ENCODE peak calls at places on chromosome X, in five cellular contexts. One of them, this sample, is unnamed.

GRCh38 chrX:12580548-12580947 is 210.7 kb upstream of the PRPS2 start:
- DNase-seq in astrocyte of the spinal cord: no peak
- DNase-seq in esophagus muscularis mucosa: no peak
- DNase-seq in right cardiac atrium: no peak
- DNase-seq in substantia nigra: no peak
- DNase-seq in this sample: no peak

GRCh38 chrX:13652256-13653021 is 502 bp upstream of the TCEANC start:
- DNase-seq in astrocyte of the spinal cord: peak; percentile 85
- DNase-seq in esophagus muscularis mucosa: no peak
- DNase-seq in right cardiac atrium: no peak
- DNase-seq in substantia nigra: no peak
- DNase-seq in this sample: no peak

GRCh38 chrX:154485150-154486051 is 1.0 kb downstream of the UBL4A start:
- DNase-seq in astrocyte of the spinal cord: no peak
- DNase-seq in esophagus muscularis mucosa: no peak
- DNase-seq in right cardiac atrium: no peak
- DNase-seq in substantia nigra: no peak
- DNase-seq in this sample: no peak

GRCh38 chrX:52574416-52575275 is 57.8 kb upstream of the XAGE1B start:
- DNase-seq in astrocyte of the spinal cord: peak; percentile 60
- DNase-seq in esophagus muscularis mucosa: peak; percentile 4
- DNase-seq in right cardiac atrium: no peak
- DNase-seq in substantia nigra: peak; percentile 0
- DNase-seq in this sample: no peak

GRCh38 chrX:14095702-14096101 is 66.0 kb upstream of the GEMIN8 start:
- DNase-seq in astrocyte of the spinal cord: peak; percentile 42
- DNase-seq in esophagus muscularis mucosa: no peak
- DNase-seq in right cardiac atrium: peak; percentile 40
- DNase-seq in substantia nigra: no peak
- DNase-seq in this sample: no peak

GRCh38 chrX:43949669-43950068 is 23.5 kb downstream of the NDP start:
- DNase-seq in astrocyte of the spinal cord: no peak
- DNase-seq in esophagus muscularis mucosa: no peak
- DNase-seq in right cardiac atrium: peak; percentile 58
- DNase-seq in substantia nigra: peak; percentile 25
- DNase-seq in this sample: no peak

GRCh38 chrX:108736509-108737479 is at the start of gene IRS4:
- DNase-seq in astrocyte of the spinal cord: no peak
- DNase-seq in esophagus muscularis mucosa: no peak
- DNase-seq in right cardiac atrium: peak; percentile 54
- DNase-seq in substantia nigra: peak; percentile 38
- DNase-seq in this sample: peak; percentile 65

GRCh38 chrX:154051210-154051810 is 31.6 kb upstream of the IRAK1 start:
- DNase-seq in astrocyte of the spinal cord: peak; percentile 61
- DNase-seq in esophagus muscularis mucosa: no peak
- DNase-seq in right cardiac atrium: peak; percentile 86
- DNase-seq in substantia nigra: peak; percentile 39
- DNase-seq in this sample: peak; percentile 82

GRCh38 chrX:86192827-86193226 is 44.6 kb downstream of the DACH2 start:
- DNase-seq in astrocyte of the spinal cord: no peak
- DNase-seq in esophagus muscularis mucosa: no peak
- DNase-seq in right cardiac atrium: no peak
- DNase-seq in substantia nigra: no peak
- DNase-seq in this sample: no peak

GRCh38 chrX:86171366-86171765 is 23.1 kb downstream of the DACH2 start:
- DNase-seq in astrocyte of the spinal cord: peak; percentile 4
- DNase-seq in esophagus muscularis mucosa: no peak
- DNase-seq in right cardiac atrium: no peak
- DNase-seq in substantia nigra: no peak
- DNase-seq in this sample: no peak

GRCh38 chrX:106875151-106875550 is 28.0 kb downstream of the RIPPLY1 start:
- DNase-seq in astrocyte of the spinal cord: no peak
- DNase-seq in esophagus muscularis mucosa: no peak
- DNase-seq in right cardiac atrium: no peak
- DNase-seq in substantia nigra: no peak
- DNase-seq in this sample: no peak

GRCh38 chrX:104488811-104489210 is 77.2 kb upstream of the IL1RAPL2 start:
- DNase-seq in astrocyte of the spinal cord: no peak
- DNase-seq in esophagus muscularis mucosa: no peak
- DNase-seq in right cardiac atrium: no peak
- DNase-seq in substantia nigra: no peak
- DNase-seq in this sample: no peak

GRCh38 chrX:17459008-17459407 is 84.0 kb downstream of the NHS start:
- DNase-seq in astrocyte of the spinal cord: peak; percentile 65
- DNase-seq in esophagus muscularis mucosa: no peak
- DNase-seq in right cardiac atrium: peak; percentile 71
- DNase-seq in substantia nigra: no peak
- DNase-seq in this sample: no peak

GRCh38 chrX:150616863-150617198 is 48.4 kb downstream of the MTM1 start:
- DNase-seq in astrocyte of the spinal cord: peak; percentile 20
- DNase-seq in esophagus muscularis mucosa: no peak
- DNase-seq in right cardiac atrium: no peak
- DNase-seq in substantia nigra: no peak
- DNase-seq in this sample: no peak

GRCh38 chrX:11105080-11105479 is 6.1 kb upstream of the HCCS start:
- DNase-seq in astrocyte of the spinal cord: no peak
- DNase-seq in esophagus muscularis mucosa: no peak
- DNase-seq in right cardiac atrium: no peak
- DNase-seq in substantia nigra: no peak
- DNase-seq in this sample: no peak

GRCh38 chrX:53188763-53189162 is 36.2 kb downstream of the KDM5C start:
- DNase-seq in astrocyte of the spinal cord: no peak
- DNase-seq in esophagus muscularis mucosa: no peak
- DNase-seq in right cardiac atrium: no peak
- DNase-seq in substantia nigra: no peak
- DNase-seq in this sample: no peak

GRCh38 chrX:51891821-51892551 is 1.4 kb upstream of the MAGED1 start:
- DNase-seq in astrocyte of the spinal cord: peak; percentile 73
- DNase-seq in esophagus muscularis mucosa: no peak
- DNase-seq in right cardiac atrium: peak; percentile 63
- DNase-seq in substantia nigra: peak; percentile 23
- DNase-seq in this sample: peak; percentile 76

GRCh38 chrX:120452131-120452530 is 17.0 kb downstream of the LAMP2 start:
- DNase-seq in astrocyte of the spinal cord: peak; percentile 47
- DNase-seq in esophagus muscularis mucosa: no peak
- DNase-seq in right cardiac atrium: no peak
- DNase-seq in substantia nigra: no peak
- DNase-seq in this sample: no peak

GRCh38 chrX:57583477-57583876 is 8.3 kb upstream of the ZXDB start:
- DNase-seq in astrocyte of the spinal cord: no peak
- DNase-seq in esophagus muscularis mucosa: no peak
- DNase-seq in right cardiac atrium: no peak
- DNase-seq in substantia nigra: no peak
- DNase-seq in this sample: no peak

GRCh38 chrX:45191820-45192409 is 8.8 kb downstream of the DIPK2B start:
- DNase-seq in astrocyte of the spinal cord: no peak
- DNase-seq in esophagus muscularis mucosa: no peak
- DNase-seq in right cardiac atrium: no peak
- DNase-seq in substantia nigra: peak; percentile 49
- DNase-seq in this sample: no peak

GRCh38 chrX:129642641-129643040 is 12.1 kb downstream of the APLN start:
- DNase-seq in astrocyte of the spinal cord: no peak
- DNase-seq in esophagus muscularis mucosa: no peak
- DNase-seq in right cardiac atrium: peak; percentile 58
- DNase-seq in substantia nigra: no peak
- DNase-seq in this sample: no peak

GRCh38 chrX:130055103-130055502 is 55.2 kb downstream of the ELF4 start:
- DNase-seq in astrocyte of the spinal cord: peak; percentile 50
- DNase-seq in esophagus muscularis mucosa: no peak
- DNase-seq in right cardiac atrium: peak; percentile 69
- DNase-seq in substantia nigra: no peak
- DNase-seq in this sample: no peak

This sample was measured in posterior vena cava.